ENCODE peak calls at places on chromosomes 4 and X, in six cellular contexts. A is left lung, Z is cardiac muscle cell, M is testis, K is BJ, C is A549. R is an unnamed sample.

GRCh38 chrX:118551426-118551825 is 55.8 kb downstream of the DOCK11 start:
- DNase-seq in A (no peak), Z (no peak), M (no peak), K (no peak), C (no peak), R (no peak)

GRCh38 chr4:121190389-121190788 is 26.3 kb upstream of the TNIP3 start:
- DNase-seq in A (no peak), Z (no peak), M (no peak), K (no peak), C (no peak), R (no peak)

GRCh38 chr4:141643557-141643956 is 7.2 kb downstream of the IL15 start:
- DNase-seq in A (no peak), Z (no peak), M (no peak), K (no peak), C (peak), R (no peak)

GRCh38 chr4:30208731-30209435 is 511.3 kb upstream of the PCDH7 start:
- DNase-seq in A (no peak), Z (no peak), M (no peak), K (no peak), C (peak), R (no peak)

GRCh38 chrX:41025926-41026325 is 59.3 kb upstream of the USP9X start:
- DNase-seq in A (no peak), Z (peak), M (peak), K (no peak), C (peak), R (peak)

GRCh38 chr4:157792716-157793115 is 380.1 kb downstream of the GASK1B start:
- DNase-seq in A (no peak), Z (no peak), M (no peak), K (no peak), C (no peak), R (no peak)

GRCh38 chrX:16892504-16893362 is 22.6 kb upstream of the RBBP7 start:
- DNase-seq in A (peak), Z (peak), M (peak), K (no peak), C (peak), R (peak)

GRCh38 chrX:80285131-80285773 is 135.0 kb upstream of the TENT5D start:
- DNase-seq in A (no peak), Z (peak), M (peak), K (no peak), C (peak), R (no peak)

GRCh38 chrX:11533211-11533651 is 132.5 kb downstream of the ARHGAP6 start:
- DNase-seq in A (no peak), Z (peak), M (no peak), K (peak), C (peak), R (no peak)

GRCh38 chr4:21790437-21791029 is 158.0 kb downstream of the KCNIP4 start:
- DNase-seq in A (no peak), Z (peak), M (no peak), K (no peak), C (peak), R (no peak)

GRCh38 chrX:148662014-148662413 is 161.6 kb downstream of the AFF2 start:
- DNase-seq in A (no peak), Z (no peak), M (no peak), K (no peak), C (no peak), R (no peak)

GRCh38 chr4:7815562-7815961 is 124.1 kb downstream of the AFAP1 start:
- DNase-seq in A (no peak), Z (peak), M (no peak), K (no peak), C (peak), R (no peak)

GRCh38 chrX:71439420-71439819 is 73.3 kb downstream of the TAF1 start:
- DNase-seq in A (no peak), Z (no peak), M (no peak), K (no peak), C (no peak), R (no peak)

GRCh38 chrX:148530464-148531077 is 30.2 kb downstream of the AFF2 start:
- DNase-seq in A (no peak), Z (peak), M (peak), K (no peak), C (peak), R (no peak)

GRCh38 chrX:24148118-24148517 is 1.4 kb upstream of the ZFX start:
- DNase-seq in A (no peak), Z (no peak), M (no peak), K (no peak), C (no peak), R (no peak)

GRCh38 chr4:82044141-82044993 is 329.4 kb downstream of the HNRNPD start:
- DNase-seq in A (peak), Z (peak), M (peak), K (no peak), C (peak), R (no peak)

GRCh38 chr4:163527172-163527571 is 32.7 kb downstream of the TMA16 start:
- DNase-seq in A (no peak), Z (no peak), M (no peak), K (no peak), C (no peak), R (no peak)

GRCh38 chrX:82589410-82589809 is 918.7 kb upstream of the POU3F4 start:
- DNase-seq in A (no peak), Z (no peak), M (no peak), K (no peak), C (peak), R (no peak)

GRCh38 chrX:12210196-12210815 is 72.0 kb downstream of the FRMPD4 start:
- DNase-seq in A (peak), Z (peak), M (peak), K (no peak), C (peak), R (no peak)

GRCh38 chr4:1010522-1011021 is 854 bp upstream of the FGFRL1 start:
- DNase-seq in A (peak), Z (peak), M (peak), K (no peak), C (peak), R (no peak)

GRCh38 chrX:21943460-21944135 is 3.1 kb downstream of the SMS start:
- DNase-seq in A (no peak), Z (peak), M (no peak), K (peak), C (no peak), R (no peak)

GRCh38 chr4:6362896-6363295 is 93.2 kb downstream of the WFS1 start:
- DNase-seq in A (no peak), Z (peak), M (peak), K (no peak), C (no peak), R (no peak)

GRCh38 chrX:53184836-53185235 is 40.2 kb downstream of the KDM5C start:
- DNase-seq in A (no peak), Z (peak), M (no peak), K (peak), C (no peak), R (no peak)

GRCh38 chr4:81052119-81053068 is 21.9 kb downstream of the BMP3 start:
- DNase-seq in A (peak), Z (peak), M (peak), K (no peak), C (peak), R (no peak)

GRCh38 chr4:14386196-14386595 is 616.1 kb upstream of the CPEB2 start:
- DNase-seq in A (no peak), Z (no peak), M (no peak), K (no peak), C (no peak), R (no peak)

GRCh38 chr4:124426279-124426678 is 286.3 kb downstream of the ANKRD50 start:
- DNase-seq in A (no peak), Z (no peak), M (no peak), K (no peak), C (no peak), R (no peak)

GRCh38 chrX:73289039-73289438 is 74.4 kb upstream of the NAP1L2 start:
- DNase-seq in A (no peak), Z (no peak), M (no peak), K (no peak), C (peak), R (no peak)

GRCh38 chr4:41939016-41939623 is 3.9 kb downstream of the TMEM33 start:
- DNase-seq in A (no peak), Z (peak), M (no peak), K (no peak), C (no peak), R (no peak)

GRCh38 chr4:120808475-120809141 is 113.9 kb downstream of the PRDM5 start:
- DNase-seq in A (no peak), Z (no peak), M (no peak), K (no peak), C (no peak), R (no peak)

GRCh38 chrX:155966876-155967275 is 30.6 kb upstream of the IL9R start:
- DNase-seq in A (no peak), Z (no peak), M (peak), K (peak), C (peak), R (no peak)
- TF ChIP-seq CTCF in A (no peak), Z (no peak), M (no peak), K (peak), C (peak), R (peak)

GRCh38 chrX:28697732-28698131 is 110.5 kb downstream of the IL1RAPL1 start:
- DNase-seq in A (no peak), Z (no peak), M (no peak), K (no peak), C (no peak), R (no peak)

GRCh38 chrX:28701222-28701621 is 114.0 kb downstream of the IL1RAPL1 start:
- DNase-seq in A (no peak), Z (peak), M (no peak), K (no peak), C (no peak), R (no peak)
- TF ChIP-seq CTCF in A (no peak), Z (no peak), M (no peak), K (no peak), C (no peak), R (no peak)

GRCh38 chrX:133958997-133959688 is 26.3 kb downstream of the GPC3 start:
- DNase-seq in A (no peak), Z (peak), M (no peak), K (no peak), C (no peak), R (no peak)
- TF ChIP-seq CTCF in A (no peak), Z (peak), M (no peak), K (no peak), C (no peak), R (peak)

GRCh38 chr4:173522160-173522873 is 7.7 kb downstream of the HAND2 start:
- DNase-seq in A (peak), Z (peak), M (peak), K (peak), C (no peak), R (peak)
- TF ChIP-seq CTCF in A (no peak), Z (no peak), M (no peak), K (peak), C (no peak), R (no peak)

DNA sequence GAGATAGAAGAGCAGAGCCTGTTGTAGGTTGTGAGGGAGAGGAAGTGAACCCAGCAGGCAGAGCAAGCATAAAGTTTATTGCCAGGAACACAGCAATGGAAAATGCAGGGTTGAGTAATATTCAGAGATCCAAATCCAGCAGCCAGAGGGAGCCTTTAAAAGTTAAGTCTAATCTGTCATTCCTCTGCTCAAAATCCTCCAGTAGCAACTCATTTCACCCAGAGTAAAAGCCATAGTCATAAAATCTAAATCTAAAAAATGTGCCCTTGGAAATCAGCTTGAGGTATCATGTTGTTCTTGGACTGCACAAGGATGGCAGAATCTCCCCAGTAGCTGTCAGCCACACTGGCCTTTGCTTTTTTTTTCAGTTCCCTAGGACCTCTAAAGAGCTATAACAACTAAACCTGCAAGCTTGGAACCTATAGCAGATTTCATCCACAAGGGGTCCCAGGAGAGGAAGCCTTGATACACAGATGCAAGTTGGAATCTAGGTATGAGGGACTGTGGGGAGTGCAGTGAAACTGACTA is 62.9 kb upstream of the FRAS1 start:
- DNase-seq in A (no peak), Z (peak), M (peak), K (peak), C (peak), R (no peak)
- TF ChIP-seq CTCF in A (peak), Z (peak), M (no peak), K (peak), C (peak), R (peak)

R was measured in osteocyte.